ENCODE peak calls at places on chromosome X, in four cellular contexts. Z, R, A and G are unnamed samples.

GRCh38 chrX:102765217-102765616 is 44.7 kb downstream of the GPRASP3 start:
- DNase-seq in A (no peak), R (no peak), Z (no peak), G (no peak)

GRCh38 chrX:135740683-135741149 is 27.3 kb downstream of the CT45A3 start:
- DNase-seq in Z (peak; percentile 44), A (no peak), R (peak; percentile 59), G (peak; percentile 83)

GRCh38 chrX:153580700-153581386 is 18.1 kb downstream of the CCNQ start:
- DNase-seq in A (no peak), R (peak; percentile 45), Z (no peak), G (no peak)

GRCh38 chrX:120452131-120452530 is 17.0 kb downstream of the LAMP2 start:
- DNase-seq in A (no peak), R (no peak), Z (no peak), G (peak; percentile 61)

GRCh38 chrX:108209006-108209554 is 117.5 kb downstream of the ATG4A start:
- DNase-seq in A (no peak), Z (no peak), R (no peak), G (no peak)

GRCh38 chrX:151727346-151727745 is 7.2 kb upstream of the CNGA2 start:
- DNase-seq in R (no peak), Z (no peak), A (no peak), G (no peak)

GRCh38 chrX:57044226-57044625 is 48.9 kb upstream of the SPIN3 start:
- DNase-seq in Z (no peak), R (no peak), A (no peak), G (no peak)

GRCh38 chrX:23779025-23779424 is 3.9 kb upstream of the SAT1 start:
- DNase-seq in A (no peak), Z (no peak), R (no peak), G (no peak)

GRCh38 chrX:48548871-48549270 is 9.4 kb downstream of the TBC1D25 start:
- DNase-seq in A (no peak), Z (no peak), R (no peak), G (no peak)

GRCh38 chrX:132652871-132653270 is 164.0 kb upstream of the MBNL3 start:
- DNase-seq in A (no peak), Z (no peak), R (no peak), G (no peak)

GRCh38 chrX:64447207-64447606 is 52.0 kb upstream of the MTMR8 start:
- DNase-seq in Z (no peak), R (no peak), A (no peak), G (no peak)

GRCh38 chrX:47200385-47201150 is 6.9 kb downstream of the UBA1 start:
- DNase-seq in Z (no peak), A (no peak), R (no peak), G (no peak)

GRCh38 chrX:152817082-152817744 is 13.3 kb downstream of the CETN2 start:
- DNase-seq in R (peak; percentile 14), A (no peak), Z (peak; percentile 37), G (peak; percentile 66)

GRCh38 chrX:15512401-15512965 is 11.9 kb downstream of the BMX start:
- DNase-seq in Z (no peak), R (no peak), A (no peak), G (peak; percentile 94)

GRCh38 chrX:48045410-48046311 is 25.8 kb downstream of the ZNF630 start:
- DNase-seq in A (no peak), R (no peak), Z (peak; percentile 54), G (no peak)